ENCODE peak calls at places on chromosomes 16 and 17, in six cellular contexts. N is GM12865, B is IMR-90, P is HFFc6, E is PC-3, G is lower leg skin. O is an unnamed sample.

GRCh38 chr16:84175351-84176081 is 11.3 kb downstream of the TAF1C start:
- DNase-seq in P (peak), B (peak), G (peak), E (peak), N (peak), O (peak)

GRCh38 chr17:74259667-74260524 is 14.1 kb upstream of the DNAI2 start:
- DNase-seq in P (no peak), E (peak), G (no peak), N (no peak), B (no peak), O (no peak)

GRCh38 chr17:80987941-80988461 is 3.6 kb upstream of the CHMP6 start:
- DNase-seq in B (no peak), E (no peak), G (no peak), P (no peak), N (no peak), O (no peak)

GRCh38 chr17:83108709-83109108 is 29.3 kb downstream of the METRNL start:
- DNase-seq in N (no peak), P (no peak), E (no peak), B (no peak), G (no peak), O (no peak)

GRCh38 chr16:77962689-77963088 is 59.7 kb upstream of the CLEC3A start:
- DNase-seq in P (no peak), G (no peak), E (no peak), N (no peak), B (no peak), O (no peak)

GRCh38 chr17:27533874-27534815 is 77.9 kb downstream of the KSR1 start:
- DNase-seq in N (no peak), E (peak), G (no peak), B (peak), P (peak), O (no peak)

GRCh38 chr17:10790491-10791401 is 13.2 kb downstream of the TMEM238L start:
- DNase-seq in N (peak), E (peak), P (no peak), B (no peak), G (no peak), O (no peak)

GRCh38 chr16:10770907-10771306 is 27.3 kb downstream of the NUBP1 start:
- DNase-seq in P (no peak), G (no peak), N (no peak), E (no peak), B (no peak), O (no peak)

GRCh38 chr17:64457156-64457555 is 8.2 kb downstream of the MILR1 start:
- DNase-seq in E (no peak), G (no peak), B (peak), P (no peak), N (peak), O (no peak)

GRCh38 chr16:825298-826061 is 24.9 kb upstream of the GNG13 start:
- DNase-seq in E (no peak), N (no peak), B (no peak), G (no peak), P (no peak), O (no peak)

GRCh38 chr17:81401727-81402529 is 6.7 kb downstream of the BAHCC1 start:
- DNase-seq in N (no peak), E (peak), G (no peak), B (no peak), P (no peak), O (peak)

GRCh38 chr17:64938925-64939474 is 19.7 kb upstream of the LRRC37A3 start:
- DNase-seq in N (peak), G (no peak), B (peak), P (peak), E (peak), O (peak)

DNA sequence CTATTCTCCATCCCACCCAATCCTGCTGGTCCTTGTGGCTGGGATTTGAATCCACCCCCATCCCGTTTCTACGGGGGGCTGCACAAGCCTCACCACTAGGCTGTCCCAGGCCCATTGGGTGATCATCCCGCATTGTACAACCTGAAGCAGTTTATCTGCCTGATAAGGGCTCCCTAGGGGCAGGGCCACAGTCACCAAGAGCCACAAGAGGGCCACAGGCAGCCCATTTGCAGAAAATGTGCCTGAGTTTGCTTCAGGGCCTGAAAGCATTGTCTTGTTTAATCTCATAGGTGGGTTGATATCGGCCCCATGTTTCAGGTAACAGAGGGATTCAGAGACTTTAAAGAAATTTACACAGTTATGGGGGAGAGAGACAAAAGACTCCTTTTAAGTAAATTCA is 245.0 kb downstream of the CPPED1 start:
- DNase-seq in N (no peak), B (no peak), G (no peak), E (no peak), P (no peak), O (no peak)
- TF ChIP-seq CTCF in N (peak), B (no peak), G (no peak), E (no peak), P (no peak), O (no peak)

GRCh38 chr17:6544011-6544370 is 12.4 kb downstream of the PITPNM3 start:
- DNase-seq in E (no peak), P (no peak), G (no peak), B (no peak), N (no peak), O (no peak)
- TF ChIP-seq CTCF in E (no peak), P (no peak), G (no peak), B (no peak), N (no peak), O (no peak)

GRCh38 chr16:3789375-3790067 is 72.2 kb upstream of the TRAP1 start:
- DNase-seq in P (no peak), B (no peak), G (no peak), E (no peak), N (peak), O (peak)

GRCh38 chr16:3797473-3797872 is 80.1 kb upstream of the TRAP1 start:
- DNase-seq in P (no peak), B (no peak), E (no peak), G (no peak), N (peak), O (no peak)

GRCh38 chr16:3791701-3792100 is 74.4 kb upstream of the TRAP1 start:
- DNase-seq in P (no peak), N (no peak), G (no peak), B (no peak), E (no peak), O (no peak)

GRCh38 chr16:3792472-3793012 is 75.2 kb upstream of the TRAP1 start:
- DNase-seq in P (no peak), E (no peak), B (no peak), G (no peak), N (no peak), O (no peak)

GRCh38 chr16:3793161-3793576 is 75.8 kb upstream of the TRAP1 start:
- DNase-seq in G (peak), E (no peak), N (no peak), P (no peak), B (no peak), O (no peak)
- TF ChIP-seq CTCF in G (no peak), E (no peak), N (no peak), P (no peak), B (no peak), O (no peak)

DNA sequence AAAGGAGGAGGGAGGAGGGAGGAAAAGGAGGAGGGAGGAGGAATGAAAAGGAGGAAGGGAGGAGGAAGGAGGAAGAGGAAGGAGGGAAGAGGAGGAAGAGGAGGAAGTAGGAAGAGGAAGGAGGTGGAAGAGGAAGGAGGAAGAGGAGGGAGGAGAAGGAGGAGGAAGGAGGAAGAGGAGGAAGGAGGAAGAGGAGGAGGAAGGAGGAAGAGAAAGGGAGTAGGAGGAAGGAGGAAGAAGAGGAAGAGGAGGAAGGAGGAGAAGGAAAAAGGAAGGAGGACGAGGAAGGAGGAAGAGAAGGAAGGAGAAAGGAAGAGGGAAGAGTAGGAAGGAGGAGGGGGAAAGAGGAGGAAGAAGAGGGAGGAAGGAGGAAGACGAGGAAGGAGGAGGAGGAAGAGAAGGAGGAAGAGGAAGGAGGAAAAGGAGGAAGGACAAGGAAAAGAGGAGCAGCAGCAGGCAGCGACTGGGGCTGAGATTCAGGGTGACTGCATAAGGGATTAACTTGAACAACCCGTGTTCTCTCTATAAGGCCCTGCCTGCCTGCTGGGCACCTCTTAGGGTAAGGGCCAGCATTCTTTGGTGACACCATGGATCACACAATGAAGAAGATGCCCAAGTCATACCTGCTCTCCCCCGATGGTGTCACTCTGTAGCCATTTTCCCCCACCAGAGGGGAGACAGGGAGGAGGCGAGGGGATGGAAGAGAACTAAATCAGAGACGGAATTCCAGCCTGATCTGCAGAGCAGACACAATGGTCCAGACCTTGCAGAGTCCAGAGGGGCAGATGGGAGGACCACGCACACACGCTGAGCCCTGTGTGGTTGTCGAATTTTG is 1.4 kb upstream of the IL34 start:
- DNase-seq in P (no peak), E (no peak), G (no peak), N (no peak), B (no peak), O (peak)
- TF ChIP-seq CTCF in P (no peak), E (no peak), G (no peak), N (no peak), B (no peak), O (no peak)

DNA sequence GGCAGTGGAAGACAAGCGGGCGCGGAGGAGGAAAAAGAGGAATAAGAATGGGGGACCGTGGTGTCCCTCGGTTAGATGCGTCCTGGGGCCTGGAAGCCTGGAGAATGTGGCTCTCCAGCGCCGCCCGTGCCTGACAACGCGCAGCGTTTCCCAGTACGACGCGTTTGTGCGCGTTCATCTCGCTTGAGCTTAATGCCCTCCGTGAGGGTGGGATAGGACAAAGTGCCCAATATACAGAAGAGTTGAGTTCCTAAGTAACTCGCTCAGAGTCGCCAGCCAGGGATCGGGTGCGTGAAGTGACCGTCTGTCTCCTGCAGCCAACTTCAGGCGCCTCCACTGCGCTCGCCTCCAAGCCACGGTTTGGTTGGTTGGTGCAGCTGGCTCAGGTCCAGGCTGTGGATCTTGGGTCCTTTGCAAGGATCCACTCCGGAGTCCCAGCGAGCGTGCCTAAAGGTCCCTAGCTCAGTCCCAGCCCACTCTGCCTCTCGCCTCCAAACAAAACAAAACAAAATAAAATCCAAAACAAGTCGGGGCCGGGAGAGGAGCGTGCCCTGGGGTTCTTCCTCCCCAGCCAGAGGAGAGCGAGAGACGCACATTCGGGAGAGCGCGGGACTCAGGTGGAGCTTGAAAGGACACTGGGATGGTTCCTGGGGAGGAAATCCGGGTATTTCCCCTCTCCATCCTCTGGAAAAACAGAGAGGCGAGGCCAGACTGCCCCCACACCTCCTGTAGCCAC is 951 bp downstream of the GALR2 start:
- DNase-seq in P (no peak), E (no peak), N (no peak), G (no peak), B (no peak), O (peak)
- TF ChIP-seq CTCF in P (no peak), E (peak), N (no peak), G (no peak), B (no peak), O (no peak)

DNA sequence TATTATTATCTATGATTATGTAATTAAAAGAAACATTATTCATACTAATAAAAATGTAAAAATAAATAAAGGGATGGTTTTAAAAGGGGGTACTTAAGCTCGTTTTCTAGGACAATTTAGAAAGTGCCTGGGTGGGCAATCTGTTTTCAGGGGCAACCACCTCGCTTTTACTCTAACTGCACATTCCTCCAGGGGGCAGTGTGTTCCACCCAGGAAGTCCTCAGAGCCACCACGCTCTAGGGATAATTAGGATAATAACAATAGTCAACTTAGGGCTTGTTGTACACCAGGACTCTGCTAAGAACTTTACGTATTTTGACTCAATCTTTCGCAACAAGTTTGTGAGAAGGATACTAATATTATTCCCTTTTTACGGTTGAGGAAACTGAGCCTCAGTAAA is 396.7 kb upstream of the MAF start:
- DNase-seq in N (peak), E (no peak), G (no peak), B (peak), P (peak), O (no peak)
- TF ChIP-seq CTCF in N (peak), E (peak), G (no peak), B (peak), P (peak), O (no peak)

GRCh38 chr17:45160505-45161287 is 979 bp upstream of the HEXIM2 start:
- DNase-seq in G (peak), E (peak), N (peak), B (peak), P (peak), O (no peak)
- TF ChIP-seq CTCF in G (no peak), E (peak), N (no peak), B (peak), P (peak), O (peak)

DNA sequence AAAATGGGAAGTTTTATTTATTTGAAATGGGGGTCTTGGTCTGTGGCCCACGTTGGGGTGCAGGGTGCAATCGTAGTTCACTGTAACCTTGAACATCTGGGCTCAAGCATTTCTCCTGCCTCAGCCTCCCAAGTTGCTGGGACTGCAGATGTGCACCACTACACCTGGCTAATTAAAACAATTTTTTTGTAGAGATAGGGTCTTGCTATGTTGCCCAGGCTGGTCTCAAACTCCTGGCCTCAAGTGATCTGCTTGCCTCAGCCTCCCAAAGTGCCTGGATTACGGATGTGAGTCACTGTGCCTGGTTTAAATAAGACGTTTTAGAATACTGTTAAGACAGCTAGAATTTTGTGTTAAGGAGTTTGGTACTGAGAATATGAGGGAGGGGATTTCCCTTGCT is 15.7 kb downstream of the PSMD11 start:
- DNase-seq in B (no peak), E (no peak), G (no peak), P (no peak), N (no peak), O (no peak)
- TF ChIP-seq CTCF in B (no peak), E (no peak), G (no peak), P (no peak), N (no peak), O (no peak)